ENCODE peak calls at places on chromosomes 7 and 10, in five cellular contexts. One of them, this sample, is unnamed.

GRCh38 chr7:293681-294439 is 3.9 kb downstream of the FOXL3 start:
- DNase-seq in stomach: no peak
- DNase-seq in Calu3: no peak
- DNase-seq in dermis microvascular lymphatic vessel endothelial cell: no peak
- DNase-seq in amygdala: no peak
- DNase-seq in this sample: no peak

GRCh38 chr10:102420443-102420809 is 210 bp upstream of the FBXL15 start:
- DNase-seq in stomach: peak; percentile 89
- DNase-seq in Calu3: peak; percentile 78
- DNase-seq in dermis microvascular lymphatic vessel endothelial cell: no peak
- DNase-seq in amygdala: no peak
- DNase-seq in this sample: no peak

GRCh38 chr10:29535012-29535777 is 99.6 kb downstream of the SVIL start:
- DNase-seq in stomach: peak; percentile 69
- DNase-seq in Calu3: peak; percentile 93
- DNase-seq in dermis microvascular lymphatic vessel endothelial cell: peak; percentile 51
- DNase-seq in amygdala: no peak
- DNase-seq in this sample: no peak

GRCh38 chr10:7306147-7306546 is 104.7 kb downstream of the SFMBT2 start:
- DNase-seq in stomach: no peak
- DNase-seq in Calu3: no peak
- DNase-seq in dermis microvascular lymphatic vessel endothelial cell: peak; percentile 11
- DNase-seq in amygdala: no peak
- DNase-seq in this sample: no peak

GRCh38 chr7:102170417-102170970 is 116.2 kb upstream of the SH2B2 start:
- DNase-seq in stomach: no peak
- DNase-seq in Calu3: no peak
- DNase-seq in dermis microvascular lymphatic vessel endothelial cell: peak; percentile 82
- DNase-seq in amygdala: no peak
- DNase-seq in this sample: no peak

GRCh38 chr10:15211464-15211979 is 43.0 kb upstream of the NMT2 start:
- DNase-seq in stomach: no peak
- DNase-seq in Calu3: no peak
- DNase-seq in dermis microvascular lymphatic vessel endothelial cell: peak; percentile 35
- DNase-seq in amygdala: no peak
- DNase-seq in this sample: no peak

GRCh38 chr10:86954681-86955500 is 2.5 kb downstream of the MMRN2 start:
- DNase-seq in stomach: no peak
- DNase-seq in Calu3: no peak
- DNase-seq in dermis microvascular lymphatic vessel endothelial cell: no peak
- DNase-seq in amygdala: no peak
- DNase-seq in this sample: no peak

GRCh38 chr7:31027161-31027965 is 24.7 kb upstream of the ADCYAP1R1 start:
- DNase-seq in stomach: no peak
- DNase-seq in Calu3: no peak
- DNase-seq in dermis microvascular lymphatic vessel endothelial cell: no peak
- DNase-seq in amygdala: peak; percentile 49
- DNase-seq in this sample: no peak

GRCh38 chr7:132503415-132503814 is 72.9 kb downstream of the PLXNA4 start:
- DNase-seq in stomach: no peak
- DNase-seq in Calu3: no peak
- DNase-seq in dermis microvascular lymphatic vessel endothelial cell: no peak
- DNase-seq in amygdala: no peak
- DNase-seq in this sample: no peak

GRCh38 chr10:114336823-114337509 is 67.3 kb downstream of the AFAP1L2 start:
- DNase-seq in stomach: no peak
- DNase-seq in Calu3: no peak
- DNase-seq in dermis microvascular lymphatic vessel endothelial cell: no peak
- DNase-seq in amygdala: no peak
- DNase-seq in this sample: no peak

GRCh38 chr7:100681491-100682227 is 8.1 kb downstream of the GNB2 start:
- DNase-seq in stomach: no peak
- DNase-seq in Calu3: no peak
- DNase-seq in dermis microvascular lymphatic vessel endothelial cell: no peak
- DNase-seq in amygdala: no peak
- DNase-seq in this sample: no peak

GRCh38 chr7:431658-432111 is 88.0 kb downstream of the PDGFA start:
- DNase-seq in stomach: no peak
- DNase-seq in Calu3: no peak
- DNase-seq in dermis microvascular lymphatic vessel endothelial cell: no peak
- DNase-seq in amygdala: peak; percentile 65
- DNase-seq in this sample: no peak

GRCh38 chr7:4549681-4550080 is 132.4 kb upstream of the FOXK1 start:
- DNase-seq in stomach: no peak
- DNase-seq in Calu3: no peak
- DNase-seq in dermis microvascular lymphatic vessel endothelial cell: no peak
- DNase-seq in amygdala: peak; percentile 20
- DNase-seq in this sample: no peak

GRCh38 chr10:101166430-101166829 is 35.3 kb downstream of the TLX1 start:
- DNase-seq in stomach: no peak
- DNase-seq in Calu3: no peak
- DNase-seq in dermis microvascular lymphatic vessel endothelial cell: no peak
- DNase-seq in amygdala: no peak
- DNase-seq in this sample: no peak

GRCh38 chr10:72083234-72084093 is 4.9 kb downstream of the SPOCK2 start:
- DNase-seq in stomach: no peak
- DNase-seq in Calu3: no peak
- DNase-seq in dermis microvascular lymphatic vessel endothelial cell: no peak
- DNase-seq in amygdala: no peak
- DNase-seq in this sample: no peak

GRCh38 chr7:151301471-151302462 is 39.8 kb upstream of the NUB1 start:
- DNase-seq in stomach: no peak
- DNase-seq in Calu3: no peak
- DNase-seq in dermis microvascular lymphatic vessel endothelial cell: no peak
- DNase-seq in amygdala: no peak
- DNase-seq in this sample: no peak

GRCh38 chr7:192701-193536 is 548 bp downstream of the FAM20C start:
- DNase-seq in stomach: peak; percentile 48
- DNase-seq in Calu3: peak; percentile 30
- DNase-seq in dermis microvascular lymphatic vessel endothelial cell: peak; percentile 26
- DNase-seq in amygdala: no peak
- DNase-seq in this sample: no peak

GRCh38 chr10:68303849-68304412 is 27.9 kb upstream of the HNRNPH3 start:
- DNase-seq in stomach: peak; percentile 46
- DNase-seq in Calu3: no peak
- DNase-seq in dermis microvascular lymphatic vessel endothelial cell: no peak
- DNase-seq in amygdala: no peak
- DNase-seq in this sample: no peak

GRCh38 chr10:94362360-94363250 is at the start of gene NOC3L:
- DNase-seq in stomach: peak; percentile 97
- DNase-seq in Calu3: peak; percentile 93
- DNase-seq in dermis microvascular lymphatic vessel endothelial cell: peak; percentile 95
- DNase-seq in amygdala: peak; percentile 86
- DNase-seq in this sample: peak; percentile 54

GRCh38 chr7:5699951-5700384 is 81.5 kb downstream of the RNF216 start:
- DNase-seq in stomach: no peak
- DNase-seq in Calu3: no peak
- DNase-seq in dermis microvascular lymphatic vessel endothelial cell: no peak
- DNase-seq in amygdala: no peak
- DNase-seq in this sample: no peak